ENCODE peak calls at places on chromosomes 4 and X, in five cellular contexts. One of them, this sample, is unnamed.

GRCh38 chr4:6201580-6202091 is 1.3 kb upstream of the JAKMIP1 start:
- DNase-seq in tibial artery: peak
- DNase-seq in fibroblast of pulmonary artery: no peak
- DNase-seq in cardiac muscle cell: no peak
- DNase-seq in progenitor cell of endocrine pancreas: no peak
- DNase-seq in this sample: no peak

GRCh38 chr4:158018090-158018808 is 154.6 kb downstream of the GASK1B start:
- DNase-seq in cardiac muscle cell: peak
- DNase-seq in tibial artery: no peak
- DNase-seq in progenitor cell of endocrine pancreas: no peak
- DNase-seq in fibroblast of pulmonary artery: peak
- DNase-seq in this sample: no peak

GRCh38 chr4:147078362-147078761 is 132.7 kb upstream of the TTC29 start:
- DNase-seq in progenitor cell of endocrine pancreas: no peak
- DNase-seq in fibroblast of pulmonary artery: peak
- DNase-seq in cardiac muscle cell: peak
- DNase-seq in tibial artery: no peak
- DNase-seq in this sample: no peak

GRCh38 chrX:15430584-15430983 is 46.4 kb upstream of the VEGFD start:
- DNase-seq in fibroblast of pulmonary artery: no peak
- DNase-seq in cardiac muscle cell: no peak
- DNase-seq in progenitor cell of endocrine pancreas: no peak
- DNase-seq in tibial artery: no peak
- DNase-seq in this sample: no peak

GRCh38 chrX:132615396-132616131 is 126.7 kb upstream of the MBNL3 start:
- DNase-seq in cardiac muscle cell: peak
- DNase-seq in fibroblast of pulmonary artery: peak
- DNase-seq in progenitor cell of endocrine pancreas: peak
- DNase-seq in tibial artery: peak
- DNase-seq in this sample: no peak

GRCh38 chr4:82499705-82500104 is 62.1 kb downstream of the TMEM150C start:
- DNase-seq in fibroblast of pulmonary artery: no peak
- DNase-seq in progenitor cell of endocrine pancreas: no peak
- DNase-seq in cardiac muscle cell: no peak
- DNase-seq in tibial artery: no peak
- DNase-seq in this sample: no peak

GRCh38 chr4:174284181-174284886 is 623 bp downstream of the CEP44 start:
- DNase-seq in fibroblast of pulmonary artery: peak
- DNase-seq in cardiac muscle cell: peak
- DNase-seq in progenitor cell of endocrine pancreas: no peak
- DNase-seq in tibial artery: no peak
- DNase-seq in this sample: no peak

GRCh38 chr4:40998680-40999358 is 215.5 kb downstream of the APBB2 start:
- DNase-seq in tibial artery: peak
- DNase-seq in cardiac muscle cell: peak
- DNase-seq in progenitor cell of endocrine pancreas: no peak
- DNase-seq in fibroblast of pulmonary artery: peak
- DNase-seq in this sample: no peak

GRCh38 chr4:105474110-105474518 is 252 bp upstream of the PPA2 start:
- DNase-seq in cardiac muscle cell: peak
- DNase-seq in fibroblast of pulmonary artery: peak
- DNase-seq in progenitor cell of endocrine pancreas: no peak
- DNase-seq in tibial artery: peak
- DNase-seq in this sample: peak

GRCh38 chr4:4693258-4693657 is 151.4 kb upstream of the STX18 start:
- DNase-seq in fibroblast of pulmonary artery: no peak
- DNase-seq in cardiac muscle cell: no peak
- DNase-seq in tibial artery: no peak
- DNase-seq in progenitor cell of endocrine pancreas: no peak
- DNase-seq in this sample: no peak

GRCh38 chr4:4687935-4688727 is 146.3 kb upstream of the STX18 start:
- DNase-seq in progenitor cell of endocrine pancreas: no peak
- DNase-seq in tibial artery: no peak
- DNase-seq in cardiac muscle cell: no peak
- DNase-seq in fibroblast of pulmonary artery: no peak
- DNase-seq in this sample: no peak

GRCh38 chr4:4690854-4691253 is 149.0 kb upstream of the STX18 start:
- DNase-seq in fibroblast of pulmonary artery: no peak
- DNase-seq in cardiac muscle cell: no peak
- DNase-seq in progenitor cell of endocrine pancreas: no peak
- DNase-seq in tibial artery: no peak
- DNase-seq in this sample: no peak

GRCh38 chr4:4687100-4687499 is 145.3 kb upstream of the STX18 start:
- DNase-seq in tibial artery: no peak
- DNase-seq in cardiac muscle cell: no peak
- DNase-seq in fibroblast of pulmonary artery: no peak
- DNase-seq in progenitor cell of endocrine pancreas: no peak
- DNase-seq in this sample: no peak

GRCh38 chr4:4689694-4690440 is 148.0 kb upstream of the STX18 start:
- DNase-seq in tibial artery: no peak
- DNase-seq in fibroblast of pulmonary artery: no peak
- DNase-seq in cardiac muscle cell: no peak
- DNase-seq in progenitor cell of endocrine pancreas: no peak
- DNase-seq in this sample: no peak
- TF ChIP-seq CTCF in tibial artery: no peak
- TF ChIP-seq CTCF in fibroblast of pulmonary artery: no peak
- TF ChIP-seq CTCF in cardiac muscle cell: no peak
- TF ChIP-seq CTCF in progenitor cell of endocrine pancreas: no peak
- TF ChIP-seq CTCF in this sample: no peak

DNA sequence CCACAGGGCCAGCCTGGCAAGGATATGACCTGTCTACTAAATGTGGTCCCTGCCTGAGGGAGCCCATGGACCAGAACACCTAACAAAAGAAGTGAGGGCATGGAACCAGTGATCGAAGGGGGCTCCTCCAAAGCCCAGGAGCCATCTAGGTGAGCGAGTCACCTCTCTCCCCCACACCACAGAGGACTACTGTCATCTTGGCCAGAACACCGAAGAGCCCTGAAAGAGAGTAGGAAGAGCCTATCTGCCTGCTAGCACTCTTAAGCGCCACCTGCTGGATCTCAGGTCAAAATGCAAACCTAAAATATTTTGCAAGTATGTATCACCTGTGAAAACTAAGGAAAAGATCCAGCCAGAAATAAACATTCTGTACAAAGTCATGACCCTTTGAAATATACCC is 137.9 kb upstream of the ZXDB start:
- DNase-seq in cardiac muscle cell: peak
- DNase-seq in tibial artery: no peak
- DNase-seq in fibroblast of pulmonary artery: peak
- DNase-seq in progenitor cell of endocrine pancreas: no peak
- DNase-seq in this sample: no peak
- TF ChIP-seq CTCF in cardiac muscle cell: peak
- TF ChIP-seq CTCF in tibial artery: no peak
- TF ChIP-seq CTCF in fibroblast of pulmonary artery: peak
- TF ChIP-seq CTCF in progenitor cell of endocrine pancreas: no peak
- TF ChIP-seq CTCF in this sample: peak

DNA sequence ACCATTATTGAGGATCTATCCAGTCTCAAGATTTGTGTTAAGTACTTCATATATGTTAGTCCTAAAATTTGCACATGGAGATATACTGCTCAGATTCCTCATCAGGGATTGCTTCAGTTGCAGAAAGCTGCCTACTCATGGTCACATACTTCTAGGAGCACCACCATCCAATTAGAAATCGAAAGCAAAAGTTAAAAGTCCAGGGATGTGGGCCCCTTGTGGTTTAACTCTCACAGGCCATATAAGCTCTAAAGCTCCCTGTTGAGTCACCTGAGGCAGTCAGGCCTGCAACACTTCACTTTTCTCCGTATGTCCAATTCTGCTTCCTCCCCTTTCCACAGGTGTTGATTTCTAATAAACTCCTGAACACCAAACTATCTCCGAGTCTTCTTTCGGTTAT is 84.2 kb downstream of the CNOT6L start:
- DNase-seq in progenitor cell of endocrine pancreas: no peak
- DNase-seq in cardiac muscle cell: peak
- DNase-seq in tibial artery: no peak
- DNase-seq in fibroblast of pulmonary artery: peak
- DNase-seq in this sample: no peak
- TF ChIP-seq CTCF in progenitor cell of endocrine pancreas: no peak
- TF ChIP-seq CTCF in cardiac muscle cell: no peak
- TF ChIP-seq CTCF in tibial artery: no peak
- TF ChIP-seq CTCF in fibroblast of pulmonary artery: no peak
- TF ChIP-seq CTCF in this sample: no peak

GRCh38 chrX:130075768-130076167 is 34.5 kb downstream of the ELF4 start:
- DNase-seq in progenitor cell of endocrine pancreas: no peak
- DNase-seq in cardiac muscle cell: no peak
- DNase-seq in tibial artery: no peak
- DNase-seq in fibroblast of pulmonary artery: no peak
- DNase-seq in this sample: no peak
- TF ChIP-seq CTCF in progenitor cell of endocrine pancreas: no peak
- TF ChIP-seq CTCF in cardiac muscle cell: no peak
- TF ChIP-seq CTCF in tibial artery: no peak
- TF ChIP-seq CTCF in fibroblast of pulmonary artery: no peak
- TF ChIP-seq CTCF in this sample: no peak

GRCh38 chr4:63296773-63297172 is 1112.5 kb downstream of the TECRL start:
- DNase-seq in fibroblast of pulmonary artery: no peak
- DNase-seq in tibial artery: no peak
- DNase-seq in progenitor cell of endocrine pancreas: no peak
- DNase-seq in cardiac muscle cell: no peak
- DNase-seq in this sample: no peak
- TF ChIP-seq CTCF in fibroblast of pulmonary artery: no peak
- TF ChIP-seq CTCF in tibial artery: no peak
- TF ChIP-seq CTCF in progenitor cell of endocrine pancreas: peak
- TF ChIP-seq CTCF in cardiac muscle cell: no peak
- TF ChIP-seq CTCF in this sample: no peak

DNA sequence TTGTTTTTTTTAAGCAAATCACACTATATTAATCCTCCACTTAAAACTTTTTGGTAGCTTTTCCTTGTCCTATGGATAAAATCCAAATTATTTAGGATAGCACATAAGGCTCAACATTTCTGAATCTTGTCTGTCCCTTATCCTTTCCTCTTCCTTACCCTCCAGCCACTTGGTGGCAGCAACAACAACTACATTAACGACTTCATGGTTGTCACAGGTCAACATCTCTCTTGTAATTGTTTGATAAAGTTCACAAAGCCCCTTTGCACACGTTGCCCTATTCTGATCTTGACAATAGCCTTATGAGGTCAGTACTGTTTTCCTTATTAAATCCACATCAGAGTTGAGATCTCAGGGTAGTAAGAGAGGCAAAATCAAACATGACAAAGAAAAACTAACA is 269.0 kb upstream of the PABPC4L start:
- DNase-seq in tibial artery: no peak
- DNase-seq in progenitor cell of endocrine pancreas: no peak
- DNase-seq in fibroblast of pulmonary artery: peak
- DNase-seq in cardiac muscle cell: peak
- DNase-seq in this sample: no peak
- TF ChIP-seq CTCF in tibial artery: peak
- TF ChIP-seq CTCF in progenitor cell of endocrine pancreas: peak
- TF ChIP-seq CTCF in fibroblast of pulmonary artery: peak
- TF ChIP-seq CTCF in cardiac muscle cell: no peak
- TF ChIP-seq CTCF in this sample: peak

This sample was measured in left lung.